ENCODE peak calls at places on chromosomes 3 and 15, in four cellular contexts. F, A, Y and Q are unnamed samples.

GRCh38 chr3:37962906-37963486 is 27.6 kb upstream of the VILL start:
- DNase-seq in Y (no peak), A (no peak), F (no peak), Q (no peak)

GRCh38 chr3:56812749-56813655 is 11.3 kb upstream of the ARHGEF3 start:
- DNase-seq in A (peak), Y (no peak), F (no peak), Q (no peak)

GRCh38 chr15:77027111-77027696 is 32.3 kb downstream of the PSTPIP1 start:
- DNase-seq in F (peak), A (no peak), Y (peak), Q (no peak)

GRCh38 chr3:16372362-16373269 is 107.6 kb downstream of the OXNAD1 start:
- DNase-seq in A (no peak), F (no peak), Y (no peak), Q (no peak)

GRCh38 chr15:38758001-38758400 is 193.4 kb upstream of the RASGRP1 start:
- DNase-seq in F (no peak), A (no peak), Y (no peak), Q (no peak)

GRCh38 chr15:30953731-30954378 is 37.6 kb downstream of the MTMR10 start:
- DNase-seq in A (peak), Y (peak), F (no peak), Q (no peak)

GRCh38 chr15:83292317-83292716 is 7.9 kb upstream of the BNC1 start:
- DNase-seq in F (no peak), Y (no peak), A (no peak), Q (no peak)

GRCh38 chr15:39130556-39131379 is 450.1 kb upstream of the THBS1 start:
- DNase-seq in Y (no peak), F (no peak), A (no peak), Q (no peak)

GRCh38 chr3:171101982-171102610 is 75.6 kb upstream of the SLC2A2 start:
- DNase-seq in F (no peak), Y (no peak), A (peak), Q (no peak)

GRCh38 chr3:52181543-52181942 is 16.4 kb upstream of the ALAS1 start:
- DNase-seq in Y (no peak), A (no peak), F (no peak), Q (no peak)

GRCh38 chr15:36472672-36473071 is 106.8 kb upstream of the CDIN1 start:
- DNase-seq in F (no peak), Y (no peak), A (no peak), Q (no peak)

GRCh38 chr3:56260262-56260661 is 208.0 kb downstream of the ERC2 start:
- DNase-seq in Y (no peak), A (no peak), F (no peak), Q (no peak)

GRCh38 chr15:65952425-65953053 is 83.2 kb downstream of the RAB11A start:
- DNase-seq in A (peak), F (no peak), Y (no peak), Q (peak)

GRCh38 chr15:45089712-45090373 is 24.1 kb downstream of the DUOX2 start:
- DNase-seq in F (no peak), A (no peak), Y (no peak), Q (no peak)

GRCh38 chr3:95673215-95673614 is 1141.2 kb upstream of the EPHA6 start:
- DNase-seq in Y (no peak), F (no peak), A (no peak), Q (no peak)

GRCh38 chr3:116914004-116914403 is 204.4 kb downstream of the TUSC7 start:
- DNase-seq in Y (no peak), F (no peak), A (no peak), Q (no peak)

GRCh38 chr3:138944136-138944658 is 2.7 kb downstream of the FOXL2 start:
- DNase-seq in Y (peak), F (no peak), A (no peak), Q (no peak)

GRCh38 chr3:38348903-38349302 is 2.3 kb downstream of the XYLB start:
- DNase-seq in A (no peak), Y (no peak), F (no peak), Q (no peak)

GRCh38 chr15:98421419-98422085 is 226.8 kb upstream of the IGF1R start:
- DNase-seq in A (peak), F (peak), Y (peak), Q (peak)

GRCh38 chr15:94230436-94230885 is 900 bp upstream of the MCTP2 start:
- DNase-seq in Y (no peak), F (no peak), A (no peak), Q (no peak)

GRCh38 chr15:55290361-55291057 is 896 bp upstream of the RAB27A start:
- DNase-seq in A (peak), F (peak), Y (peak), Q (peak)

GRCh38 chr3:112555535-112556170 is 6.1 kb downstream of the ATG3 start:
- DNase-seq in A (no peak), Y (no peak), F (no peak), Q (no peak)

GRCh38 chr3:4963669-4964589 is 15.3 kb upstream of the BHLHE40 start:
- DNase-seq in Y (no peak), F (no peak), A (no peak), Q (no peak)

GRCh38 chr3:32451049-32451659 is 51.5 kb downstream of the CMTM6 start:
- DNase-seq in F (no peak), Y (no peak), A (no peak), Q (no peak)

GRCh38 chr15:30649952-30650929 is 24.3 kb downstream of the ARHGAP11B start:
- DNase-seq in A (no peak), F (no peak), Y (no peak), Q (no peak)

GRCh38 chr3:25572919-25573385 is 91.8 kb downstream of the TOP2B start:
- DNase-seq in F (no peak), A (no peak), Y (no peak), Q (no peak)

GRCh38 chr3:114080201-114080600 is 23.7 kb downstream of the QTRT2 start:
- DNase-seq in F (no peak), Y (no peak), A (no peak), Q (no peak)

GRCh38 chr3:55629432-55629831 is 142.3 kb upstream of the WNT5A start:
- DNase-seq in Y (no peak), F (no peak), A (no peak), Q (no peak)

DNA sequence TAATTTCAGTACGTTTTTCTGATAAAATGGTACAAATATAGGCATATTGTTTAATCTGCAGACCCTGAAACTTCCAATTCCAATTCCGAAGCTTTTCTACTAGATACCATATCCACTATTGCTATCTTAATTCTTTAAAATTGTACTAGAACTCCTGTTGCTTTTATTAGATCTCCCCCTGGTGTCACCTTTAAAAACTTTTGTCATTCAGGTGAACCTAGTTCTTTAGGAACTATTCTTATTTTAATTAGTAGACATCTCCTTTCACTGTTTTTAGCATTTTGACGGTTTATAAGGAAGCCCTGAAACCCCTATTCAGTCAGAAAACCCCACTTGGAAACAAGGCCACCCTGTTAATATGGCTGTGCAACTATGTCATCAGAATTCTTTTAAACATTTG is 22.3 kb downstream of the C2CD4B start:
- DNase-seq in Y (no peak), A (no peak), F (no peak), Q (no peak)
- TF ChIP-seq CTCF in Y (no peak), A (no peak), F (peak), Q (no peak)

GRCh38 chr15:49372366-49372765 is 50.7 kb upstream of the FGF7 start:
- DNase-seq in A (no peak), F (no peak), Y (no peak), Q (no peak)

GRCh38 chr15:49366496-49366895 is 56.5 kb upstream of the FGF7 start:
- DNase-seq in Y (peak), F (no peak), A (no peak), Q (no peak)

DNA sequence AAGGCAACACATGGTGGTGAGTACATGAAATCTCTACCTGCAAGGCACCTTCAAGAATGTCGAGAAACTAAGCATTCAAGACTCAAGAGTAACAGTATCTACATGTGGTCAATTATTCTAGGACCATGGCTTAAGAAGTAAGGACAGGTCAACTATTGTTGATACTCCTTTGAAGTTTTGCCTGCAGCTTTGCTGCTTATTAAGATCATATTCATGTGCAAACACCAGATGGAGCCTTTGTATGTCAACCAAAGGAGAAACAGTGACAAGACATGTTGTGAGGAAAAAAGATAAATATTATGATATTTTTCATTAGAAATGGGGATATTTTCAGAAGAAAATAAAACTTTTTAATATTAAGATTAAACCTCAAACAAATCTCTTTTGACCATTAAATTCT is 52.3 kb upstream of the FGF7 start:
- DNase-seq in Y (no peak), F (no peak), A (no peak), Q (no peak)
- TF ChIP-seq CTCF in Y (no peak), F (peak), A (no peak), Q (peak)

GRCh38 chr3:98462901-98463300 is at the start of gene OR5K1:
- DNase-seq in Y (no peak), A (no peak), F (no peak), Q (no peak)
- TF ChIP-seq CTCF in Y (no peak), A (no peak), F (no peak), Q (no peak)

DNA sequence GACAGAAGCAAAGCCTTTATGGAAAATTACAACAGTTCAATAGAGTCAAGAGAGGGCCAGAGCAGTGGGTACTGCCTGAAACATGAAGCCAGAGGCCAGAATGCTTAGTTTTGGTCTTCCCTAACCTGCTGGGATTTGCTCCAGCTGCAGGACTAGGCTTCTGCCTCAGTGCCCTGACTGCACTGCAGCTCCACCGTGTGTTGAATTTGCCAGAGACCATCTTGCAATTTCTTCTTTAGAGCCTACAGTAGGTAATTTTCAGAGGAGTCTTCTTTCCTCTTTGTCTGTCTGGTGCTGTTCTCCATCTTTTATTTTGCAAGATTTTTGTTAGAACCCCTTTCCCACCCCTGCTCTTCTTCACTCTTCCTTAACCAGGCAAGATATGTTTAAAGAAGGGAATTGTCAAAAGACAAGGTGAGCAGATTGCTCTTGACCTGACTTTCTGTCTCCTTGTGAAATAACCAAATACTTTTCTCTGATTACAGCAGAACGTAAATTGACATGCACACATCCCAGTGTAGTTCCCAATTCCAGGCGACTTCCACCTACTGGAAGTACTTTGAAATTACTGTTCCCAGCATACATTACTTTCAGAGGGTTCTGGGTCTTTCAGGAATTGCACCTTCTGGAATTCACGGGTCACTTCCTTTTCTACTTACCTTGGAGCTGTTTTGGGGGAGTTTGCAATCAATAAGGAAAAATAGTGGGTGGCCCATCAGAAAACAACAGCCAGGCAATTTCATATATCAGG is 161.2 kb downstream of the MINAR1 start:
- DNase-seq in A (no peak), Y (no peak), F (peak), Q (no peak)
- TF ChIP-seq CTCF in A (no peak), Y (no peak), F (peak), Q (peak)

GRCh38 chr3:184748219-184749135 is 36.6 kb upstream of the MAGEF1 start:
- DNase-seq in F (peak), A (peak), Y (no peak), Q (no peak)
- TF ChIP-seq CTCF in F (peak), A (peak), Y (no peak), Q (peak)

GRCh38 chr15:50084932-50085331 is 34.1 kb downstream of the ATP8B4 start:
- DNase-seq in F (no peak), A (no peak), Y (no peak), Q (no peak)
- TF ChIP-seq CTCF in F (no peak), A (no peak), Y (no peak), Q (no peak)

GRCh38 chr3:154095832-154096421 is 25.3 kb upstream of the ARHGEF26 start:
- DNase-seq in Y (no peak), A (peak), F (no peak), Q (no peak)
- TF ChIP-seq CTCF in Y (peak), A (peak), F (peak), Q (peak)

DNA sequence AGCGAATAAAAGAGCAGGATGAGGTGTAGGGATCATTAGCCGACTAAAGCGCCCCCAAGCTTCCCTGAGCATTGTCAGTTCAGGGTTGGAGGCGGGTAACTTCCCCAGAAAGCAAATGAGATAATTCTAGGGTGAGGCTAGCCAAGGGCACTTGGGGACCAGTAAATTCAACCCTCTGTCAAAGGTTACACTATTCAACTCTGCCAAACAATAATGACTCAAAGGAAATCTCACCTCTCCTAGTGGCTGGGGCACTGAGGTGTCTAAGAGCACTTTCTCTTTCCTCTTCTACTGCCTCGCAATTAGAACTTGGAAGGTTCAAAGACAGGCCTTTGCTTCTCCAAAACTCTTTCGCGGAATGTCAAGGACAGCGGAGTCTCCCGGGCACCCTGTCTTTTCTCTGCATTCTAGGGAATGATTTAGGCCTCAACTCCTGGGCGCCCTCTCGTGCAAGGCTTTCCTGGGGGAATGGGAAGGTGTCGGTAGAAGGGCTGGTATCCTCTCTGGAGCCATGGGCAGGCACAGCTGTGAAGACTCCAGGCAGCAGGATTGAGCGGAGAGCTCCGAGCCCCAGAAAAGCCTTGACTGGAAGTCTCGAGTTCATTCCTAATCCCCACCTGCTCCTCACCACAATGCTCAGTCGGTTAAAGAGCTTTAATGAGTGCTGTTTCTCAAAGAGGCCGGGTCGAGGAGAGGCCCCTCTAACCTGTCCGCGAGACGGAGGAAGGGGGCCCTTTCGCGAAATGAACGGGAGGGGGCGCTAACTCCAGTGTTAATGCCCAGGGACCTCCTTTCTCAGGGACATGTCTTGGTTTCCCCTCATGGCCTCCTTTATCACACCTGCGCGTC is 21.9 kb downstream of the ZIC4 start:
- DNase-seq in Y (no peak), A (no peak), F (peak), Q (no peak)
- TF ChIP-seq CTCF in Y (no peak), A (no peak), F (peak), Q (peak)

GRCh38 chr15:69660114-69660513 is 207.5 kb downstream of the RPLP1 start:
- DNase-seq in F (no peak), A (no peak), Y (no peak), Q (no peak)

GRCh38 chr15:69659454-69660050 is 206.9 kb downstream of the RPLP1 start:
- DNase-seq in A (no peak), Y (no peak), F (no peak), Q (no peak)

GRCh38 chr15:69661871-69662667 is 209.5 kb downstream of the RPLP1 start:
- DNase-seq in Y (no peak), F (no peak), A (no peak), Q (no peak)

GRCh38 chr15:69661446-69661845 is 208.8 kb downstream of the RPLP1 start:
- DNase-seq in Y (no peak), A (no peak), F (no peak), Q (no peak)

DNA sequence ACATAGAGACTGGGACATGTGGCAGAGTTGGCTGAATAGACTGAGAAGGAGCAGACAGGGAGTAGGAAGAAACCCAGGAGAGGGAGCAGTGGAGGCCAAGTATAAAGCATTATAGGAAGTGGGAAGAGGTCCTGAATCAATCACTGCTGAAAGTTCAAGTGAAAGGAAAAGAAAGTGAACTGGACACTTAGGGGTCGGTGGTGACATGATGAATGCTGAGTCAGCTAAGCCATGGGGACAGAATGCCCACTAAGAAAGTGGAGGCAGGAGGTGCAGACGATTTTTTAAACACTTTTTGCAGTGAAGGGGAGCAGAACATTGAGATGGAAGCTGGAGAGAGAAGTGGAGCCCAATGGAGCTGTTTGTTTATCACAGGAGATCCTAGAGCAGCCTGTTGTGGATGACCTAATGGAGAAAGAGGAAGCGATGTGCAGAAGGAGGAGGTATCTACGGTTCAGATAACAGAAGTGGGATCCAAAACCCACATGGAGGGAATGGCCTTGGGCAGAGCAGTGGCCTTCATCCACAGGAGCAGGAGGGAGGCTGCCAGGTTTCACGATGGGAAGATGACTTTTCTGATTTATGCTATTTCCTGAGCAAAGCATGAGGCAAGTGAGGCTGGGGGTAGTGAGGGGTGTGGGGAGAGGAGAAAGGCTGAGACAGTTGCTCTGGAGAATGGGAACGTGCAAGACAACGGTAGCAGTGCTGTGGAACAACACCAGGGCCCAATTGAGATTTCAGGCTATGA is 208.2 kb downstream of the RPLP1 start:
- DNase-seq in F (no peak), Y (no peak), A (no peak), Q (no peak)
- TF ChIP-seq CTCF in F (no peak), Y (no peak), A (no peak), Q (no peak)